ENCODE peak calls at places on chromosomes 4 and X, in eight cellular contexts. C is uterus, N is IMR-90, V is endothelial cell of umbilical vein, Z is lower leg skin, R is stomach, T is GM12892, G is GM12878. H is an unnamed sample.

GRCh38 chrX:54479471-54480122 is 16.4 kb downstream of the FGD1 start:
- DNase-seq in C (no peak), N (no peak), V (no peak), Z (no peak), R (no peak), T (no peak), G (no peak), H (no peak)

GRCh38 chrX:38864165-38864564 is 62.9 kb downstream of the MID1IP1 start:
- DNase-seq in C (no peak), N (peak), V (no peak), Z (no peak), R (no peak), T (no peak), G (no peak), H (no peak)

GRCh38 chr4:178027796-178028195 is 585.6 kb upstream of the AGA start:
- DNase-seq in C (no peak), N (no peak), V (no peak), Z (no peak), R (no peak), T (no peak), G (no peak), H (no peak)

GRCh38 chrX:20693071-20693470 is 426.4 kb upstream of the RPS6KA3 start:
- DNase-seq in C (no peak), N (no peak), V (no peak), Z (no peak), R (no peak), T (no peak), G (no peak), H (no peak)

GRCh38 chr4:124177647-124178425 is 534.7 kb downstream of the ANKRD50 start:
- DNase-seq in C (no peak), N (peak), V (peak), Z (no peak), R (no peak), T (no peak), G (no peak), H (peak)

GRCh38 chrX:123083924-123084323 is 100.2 kb upstream of the GRIA3 start:
- DNase-seq in C (no peak), N (no peak), V (no peak), Z (no peak), R (no peak), T (no peak), G (no peak), H (no peak)

GRCh38 chr4:154984148-154984547 is 203.1 kb downstream of the RBM46 start:
- DNase-seq in C (no peak), N (no peak), V (no peak), Z (no peak), R (no peak), T (no peak), G (peak), H (no peak)

GRCh38 chrX:150405576-150405975 is 42.5 kb downstream of the MAMLD1 start:
- DNase-seq in C (peak), N (no peak), V (no peak), Z (no peak), R (no peak), T (no peak), G (no peak), H (no peak)

GRCh38 chrX:136476501-136476900 is 11.2 kb upstream of the BRS3 start:
- DNase-seq in C (no peak), N (no peak), V (no peak), Z (no peak), R (no peak), T (no peak), G (no peak), H (no peak)

GRCh38 chrX:104988038-104988437 is 232.5 kb downstream of the TEX13A start:
- DNase-seq in C (no peak), N (no peak), V (no peak), Z (no peak), R (no peak), T (no peak), G (no peak), H (no peak)

GRCh38 chr4:87977521-87978278 is 2.2 kb downstream of the SPP1 start:
- DNase-seq in C (no peak), N (no peak), V (no peak), Z (no peak), R (no peak), T (no peak), G (no peak), H (no peak)

GRCh38 chrX:113892401-113892800 is 691.5 kb upstream of the HTR2C start:
- DNase-seq in C (no peak), N (no peak), V (no peak), Z (no peak), R (no peak), T (no peak), G (no peak), H (no peak)

GRCh38 chrX:103187953-103188475 is 26.9 kb upstream of the BEX4 start:
- DNase-seq in C (no peak), N (no peak), V (no peak), Z (no peak), R (no peak), T (no peak), G (no peak), H (no peak)

GRCh38 chrX:20521245-20521644 is 254.5 kb upstream of the RPS6KA3 start:
- DNase-seq in C (no peak), N (peak), V (no peak), Z (no peak), R (no peak), T (no peak), G (no peak), H (no peak)

GRCh38 chr4:156962551-156962974 is 9.0 kb downstream of the PDGFC start:
- DNase-seq in C (peak), N (peak), V (no peak), Z (peak), R (peak), T (no peak), G (no peak), H (no peak)

GRCh38 chr4:54400802-54401201 is 171.7 kb downstream of the PDGFRA start:
- DNase-seq in C (no peak), N (peak), V (peak), Z (no peak), R (no peak), T (no peak), G (no peak), H (peak)

GRCh38 chrX:7215842-7216241 is 67.9 kb upstream of the PUDP start:
- DNase-seq in C (no peak), N (peak), V (no peak), Z (no peak), R (no peak), T (no peak), G (no peak), H (no peak)

GRCh38 chr4:154492288-154492687 is 689 bp upstream of the DCHS2 start:
- DNase-seq in C (no peak), N (no peak), V (no peak), Z (no peak), R (no peak), T (no peak), G (no peak), H (no peak)

GRCh38 chrX:14398725-14399124 is 130.6 kb upstream of the GLRA2 start:
- DNase-seq in C (no peak), N (no peak), V (no peak), Z (no peak), R (no peak), T (no peak), G (no peak), H (no peak)

GRCh38 chrX:107677501-107677901 is 49.2 kb downstream of the PRPS1 start:
- DNase-seq in C (no peak), N (no peak), V (no peak), Z (peak), R (no peak), T (no peak), G (no peak), H (no peak)

GRCh38 chr4:15774020-15774420 is 4.1 kb upstream of the CD38 start:
- DNase-seq in C (no peak), N (no peak), V (no peak), Z (no peak), R (no peak), T (no peak), G (no peak), H (no peak)

GRCh38 chr4:153159728-153160221 is 44.5 kb upstream of the TRIM2 start:
- DNase-seq in C (no peak), N (peak), V (peak), Z (no peak), R (no peak), T (no peak), G (no peak), H (no peak)

GRCh38 chr4:151743894-151744293 is 16.9 kb downstream of the GATB start:
- DNase-seq in C (no peak), N (no peak), V (no peak), Z (no peak), R (no peak), T (no peak), G (no peak), H (no peak)

GRCh38 chr4:91448668-91449330 is 855.0 kb upstream of the GRID2 start:
- DNase-seq in C (no peak), N (no peak), V (no peak), Z (no peak), R (no peak), T (no peak), G (no peak), H (peak)

GRCh38 chrX:40581333-40581910 is 652 bp downstream of the ATP6AP2 start:
- DNase-seq in C (no peak), N (peak), V (peak), Z (no peak), R (no peak), T (no peak), G (no peak), H (no peak)

GRCh38 chrX:40579880-40580536 is 762 bp upstream of the ATP6AP2 start:
- DNase-seq in C (no peak), N (no peak), V (peak), Z (no peak), R (no peak), T (no peak), G (no peak), H (no peak)

GRCh38 chrX:40578039-40578438 is 2.7 kb upstream of the ATP6AP2 start:
- DNase-seq in C (no peak), N (no peak), V (no peak), Z (no peak), R (no peak), T (no peak), G (no peak), H (no peak)

GRCh38 chrX:40579139-40579538 is 1.6 kb upstream of the ATP6AP2 start:
- DNase-seq in C (no peak), N (no peak), V (no peak), Z (no peak), R (no peak), T (no peak), G (no peak), H (no peak)

GRCh38 chrX:40580537-40581332 is at the start of gene ATP6AP2:
- DNase-seq in C (peak), N (peak), V (peak), Z (peak), R (peak), T (peak), G (peak), H (peak)
- TF ChIP-seq POLR2A in C (peak), N (peak), V (no peak), Z (no peak), R (no peak), T (peak), G (peak), H (peak)

GRCh38 chr4:2412885-2413716 is 5.3 kb downstream of the ZFYVE28 start:
- DNase-seq in C (peak), N (peak), V (peak), Z (peak), R (peak), T (peak), G (peak), H (peak)
- TF ChIP-seq POLR2A in C (no peak), N (no peak), V (no peak), Z (no peak), R (no peak), T (peak), G (no peak), H (no peak)

GRCh38 chr4:142406917-142407501 is 439.1 kb downstream of the INPP4B start:
- DNase-seq in C (no peak), N (no peak), V (no peak), Z (no peak), R (no peak), T (no peak), G (no peak), H (no peak)

GRCh38 chr4:142406051-142406549 is 440.0 kb downstream of the INPP4B start:
- DNase-seq in C (no peak), N (no peak), V (no peak), Z (no peak), R (no peak), T (no peak), G (peak), H (no peak)

GRCh38 chr4:142404191-142404611 is 441.9 kb downstream of the INPP4B start:
- DNase-seq in C (peak), N (peak), V (peak), Z (no peak), R (no peak), T (no peak), G (no peak), H (no peak)

GRCh38 chr4:142407569-142407968 is 438.5 kb downstream of the INPP4B start:
- DNase-seq in C (no peak), N (no peak), V (no peak), Z (no peak), R (no peak), T (no peak), G (no peak), H (no peak)

GRCh38 chr4:142405021-142405991 is 440.8 kb downstream of the INPP4B start:
- DNase-seq in C (peak), N (peak), V (peak), Z (peak), R (peak), T (no peak), G (peak), H (no peak)
- TF ChIP-seq POLR2A in C (no peak), N (no peak), V (no peak), Z (no peak), R (no peak), T (no peak), G (no peak), H (no peak)

GRCh38 chrX:46710425-46710824 is 48.5 kb downstream of the SLC9A7 start:
- DNase-seq in C (no peak), N (peak), V (no peak), Z (no peak), R (no peak), T (no peak), G (no peak), H (no peak)

GRCh38 chrX:46707274-46707965 is 51.5 kb downstream of the SLC9A7 start:
- DNase-seq in C (no peak), N (no peak), V (no peak), Z (no peak), R (no peak), T (no peak), G (no peak), H (no peak)

GRCh38 chrX:46703980-46704379 is 54.9 kb downstream of the SLC9A7 start:
- DNase-seq in C (no peak), N (no peak), V (no peak), Z (no peak), R (no peak), T (no peak), G (no peak), H (no peak)

DNA sequence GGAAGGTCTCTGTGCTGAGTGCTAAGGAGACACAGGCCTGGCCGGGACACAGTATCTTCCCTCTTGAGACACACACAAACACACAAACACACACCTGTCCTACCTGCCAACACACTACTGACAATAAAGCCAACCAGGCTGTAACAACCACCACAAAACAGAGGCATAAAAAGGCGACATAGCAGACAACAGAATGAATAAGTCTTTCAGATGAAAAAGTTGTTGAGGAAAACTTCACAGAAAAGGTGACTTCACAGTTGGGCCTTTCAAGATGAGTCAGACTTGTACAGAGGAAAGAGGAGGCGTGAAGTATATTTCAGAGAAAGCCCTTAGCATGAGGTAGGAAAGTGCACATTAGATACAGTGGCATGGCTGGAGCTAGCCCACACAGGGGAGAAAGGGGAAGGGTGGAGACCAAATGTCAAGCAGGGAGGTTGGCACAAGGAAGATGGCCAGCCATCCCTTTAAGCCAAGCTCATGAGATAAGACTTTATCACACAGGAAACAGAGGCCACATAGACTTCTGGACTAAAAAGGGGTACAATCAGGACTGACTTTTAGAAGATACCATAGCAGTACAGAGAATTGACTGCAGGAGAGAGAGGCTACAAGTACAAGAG is 54.0 kb downstream of the SLC9A7 start:
- DNase-seq in C (no peak), N (peak), V (peak), Z (no peak), R (no peak), T (peak), G (peak), H (no peak)
- TF ChIP-seq POLR2A in C (no peak), N (no peak), V (no peak), Z (no peak), R (no peak), T (peak), G (peak), H (no peak)

GRCh38 chr4:173529505-173530325 is at the start of gene HAND2:
- DNase-seq in C (peak), N (peak), V (no peak), Z (no peak), R (no peak), T (no peak), G (no peak), H (peak)
- TF ChIP-seq POLR2A in C (peak), N (no peak), V (no peak), Z (no peak), R (no peak), T (no peak), G (no peak), H (peak)

DNA sequence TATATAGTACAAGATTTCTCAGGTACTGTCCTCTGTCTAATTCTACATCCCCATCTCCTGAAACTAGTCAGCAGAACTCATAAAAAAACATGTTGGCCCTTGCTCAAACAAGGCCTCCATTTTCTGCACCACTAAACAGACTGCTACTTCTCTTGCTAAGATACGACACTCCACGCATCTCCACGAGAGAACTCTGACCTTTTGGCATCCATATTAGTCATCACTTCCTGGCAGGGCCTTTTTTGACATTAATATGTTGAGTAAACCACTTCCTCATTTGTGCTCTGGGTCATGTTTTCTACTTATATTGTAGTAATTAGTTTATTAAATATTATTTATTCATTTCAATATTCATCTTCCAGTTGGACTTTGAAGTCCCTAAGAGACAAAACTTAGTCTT is 65.6 kb downstream of the DCAF8L1 start:
- DNase-seq in C (no peak), N (peak), V (peak), Z (no peak), R (no peak), T (no peak), G (peak), H (no peak)
- TF ChIP-seq POLR2A in C (no peak), N (no peak), V (no peak), Z (no peak), R (no peak), T (no peak), G (no peak), H (no peak)

DNA sequence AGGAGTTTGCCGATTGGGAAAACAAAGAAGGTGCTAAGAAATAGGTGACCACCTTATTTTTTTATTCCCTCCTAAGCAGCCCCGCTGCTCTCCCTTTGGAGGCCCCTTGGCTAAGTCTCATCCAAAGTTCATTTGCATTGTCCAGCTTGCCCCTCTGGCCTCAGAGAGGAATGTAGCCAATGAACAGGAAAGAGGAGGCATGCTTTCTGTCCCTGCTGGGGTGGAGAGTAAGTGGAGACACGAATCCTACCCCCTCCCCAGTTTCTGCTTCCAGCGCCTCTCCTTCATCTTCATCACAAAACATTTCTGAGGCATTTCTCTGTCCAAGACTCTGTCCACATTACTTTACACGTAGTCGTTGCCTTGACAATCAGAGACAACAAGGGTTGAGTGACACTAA is 38.7 kb downstream of the NLGN3 start:
- DNase-seq in C (no peak), N (no peak), V (no peak), Z (no peak), R (no peak), T (no peak), G (no peak), H (no peak)
- TF ChIP-seq POLR2A in C (no peak), N (no peak), V (no peak), Z (no peak), R (no peak), T (no peak), G (no peak), H (no peak)

DNA sequence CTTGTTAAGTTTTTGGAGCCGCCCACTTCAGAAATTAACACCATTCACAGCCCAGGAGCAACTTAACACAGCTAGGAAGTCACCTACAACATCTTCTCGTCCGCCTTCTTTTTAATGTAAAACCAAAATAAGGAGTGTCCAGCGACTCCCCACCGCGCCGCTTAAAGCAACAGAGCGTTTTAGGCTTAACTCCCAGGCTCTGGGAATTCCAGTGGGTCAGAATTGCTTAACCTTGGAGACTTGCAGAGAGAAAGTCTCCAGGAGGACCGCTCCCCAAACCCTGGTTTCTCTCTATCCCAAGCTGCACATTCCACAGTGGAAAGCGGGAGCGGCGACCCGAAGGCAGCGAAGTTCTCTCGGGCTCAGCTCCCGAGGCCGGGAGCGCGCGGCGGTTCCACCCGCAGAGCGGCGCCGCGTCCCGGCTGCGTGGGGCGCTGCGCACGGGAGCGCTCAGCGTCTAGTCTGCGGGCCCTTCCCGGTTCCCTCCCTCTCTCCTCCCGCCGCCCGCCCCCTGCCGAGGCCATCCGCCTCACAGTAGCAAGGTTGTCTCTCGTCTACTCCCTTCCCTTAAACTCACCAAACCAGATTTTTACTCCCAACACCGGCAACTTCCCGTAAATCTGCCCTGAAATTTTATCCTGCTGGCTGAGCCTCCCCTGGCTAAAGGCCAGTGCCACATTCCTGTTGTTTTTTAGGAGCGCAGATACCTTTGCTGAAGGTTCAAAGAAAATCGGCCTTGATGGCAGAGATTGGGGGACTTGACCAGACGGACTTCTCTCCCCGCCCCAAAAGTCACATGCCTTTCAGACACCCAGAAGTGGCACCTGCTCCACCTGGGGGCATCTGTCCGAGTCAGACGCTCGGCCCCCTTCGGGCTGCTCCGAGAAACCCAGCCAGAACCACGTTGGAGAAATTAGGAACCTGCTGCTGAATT is at the start of gene RBM47:
- DNase-seq in C (peak), N (peak), V (peak), Z (peak), R (peak), T (peak), G (no peak), H (peak)
- TF ChIP-seq POLR2A in C (no peak), N (no peak), V (no peak), Z (no peak), R (no peak), T (peak), G (peak), H (peak)